ENCODE peak calls at places on chromosomes 3 and 15, in four cellular contexts. B, S, Y and Z are unnamed samples. For H3K4me1, the result is how much of the 10 kb centered on the place peaks cover.

GRCh38 chr3:194255252-194256039 is 95.7 kb downstream of the CPN2 start:
- DNase-seq in B (peak), S (peak), Y (peak), Z (peak)

GRCh38 chr15:52292780-52293392 is 2.7 kb downstream of the MYO5C start:
- DNase-seq in B (no peak), S (no peak), Y (no peak), Z (no peak)

GRCh38 chr3:184031187-184031792 is at the start of gene HTR3D:
- DNase-seq in B (no peak), S (no peak), Y (no peak), Z (no peak)

GRCh38 chr3:193040836-193041672 is 123.4 kb upstream of the MB21D2 start:
- DNase-seq in B (peak), S (no peak), Y (no peak), Z (no peak)

GRCh38 chr3:178255315-178255714 is 280.9 kb upstream of the KCNMB2 start:
- DNase-seq in B (no peak), S (no peak), Y (no peak), Z (no peak)

GRCh38 chr3:190012784-190013183 is 107.9 kb downstream of the P3H2 start:
- DNase-seq in B (no peak), S (no peak), Y (no peak), Z (no peak)

GRCh38 chr15:89459271-89460038 is 36.9 kb downstream of the RHCG start:
- DNase-seq in B (no peak), S (peak), Y (no peak), Z (peak)

GRCh38 chr3:71258526-71258925 is 325.0 kb downstream of the FOXP1 start:
- DNase-seq in B (no peak), S (no peak), Y (no peak), Z (no peak)

GRCh38 chr3:4820296-4821121 is 158.7 kb upstream of the BHLHE40 start:
- DNase-seq in B (no peak), S (no peak), Y (no peak), Z (no peak)

GRCh38 chr3:155233213-155233612 is 60.3 kb downstream of the STRIT1 start:
- DNase-seq in B (no peak), S (no peak), Y (peak), Z (no peak)

GRCh38 chr15:73683624-73684536 is at the start of gene CD276:
- DNase-seq in B (no peak), S (peak), Y (peak), Z (peak)

GRCh38 chr15:26772588-26773484 is at the start of gene GABRB3:
- DNase-seq in B (no peak), S (peak), Y (peak), Z (peak)

GRCh38 chr3:115624029-115624645 is 827 bp downstream of the GAP43 start:
- DNase-seq in B (no peak), S (no peak), Y (no peak), Z (no peak)

GRCh38 chr3:38583688-38584087 is 65.8 kb downstream of the SCN5A start:
- DNase-seq in B (no peak), S (no peak), Y (no peak), Z (no peak)

GRCh38 chr3:106130384-106131084 is 261.7 kb upstream of the CBLB start:
- DNase-seq in B (no peak), S (no peak), Y (no peak), Z (no peak)

GRCh38 chr3:180223268-180223667 is 186.5 kb upstream of the PEX5L start:
- DNase-seq in B (no peak), S (no peak), Y (no peak), Z (no peak)

GRCh38 chr3:109835958-109836357 is 498.6 kb upstream of the DPPA4 start:
- DNase-seq in B (no peak), S (no peak), Y (no peak), Z (no peak)

GRCh38 chr3:188262913-188263683 is 109.1 kb downstream of the LPP start:
- DNase-seq in B (no peak), S (no peak), Y (no peak), Z (no peak)

GRCh38 chr15:37995461-37996347 is 61.3 kb downstream of the TMCO5A start:
- DNase-seq in B (no peak), S (no peak), Y (no peak), Z (no peak)

GRCh38 chr3:29618395-29619291 is 337.8 kb downstream of the RBMS3 start:
- DNase-seq in B (no peak), S (no peak), Y (no peak), Z (no peak)

GRCh38 chr15:52233405-52233804 is 42.2 kb upstream of the GNB5 start:
- DNase-seq in B (no peak), S (no peak), Y (no peak), Z (no peak)

GRCh38 chr15:73752817-73753214 is 335 bp downstream of the INSYN1 start:
- DNase-seq in B (no peak), S (no peak), Y (no peak), Z (no peak)

GRCh38 chr3:111906667-111907066 is 47.6 kb downstream of the PHLDB2 start:
- DNase-seq in B (no peak), S (no peak), Y (no peak), Z (no peak)

GRCh38 chr3:52405066-52405465 is 39.8 kb downstream of the SEMA3G start:
- DNase-seq in B (no peak), S (no peak), Y (peak), Z (peak)

GRCh38 chr3:39469258-39469657 is 1.8 kb downstream of the MOBP start:
- DNase-seq in B (no peak), S (no peak), Y (no peak), Z (no peak)

GRCh38 chr3:46931631-46932441 is 44.7 kb downstream of the CCDC12 start:
- DNase-seq in B (no peak), S (peak), Y (peak), Z (peak)

GRCh38 chr15:75606026-75606425 is 19.5 kb downstream of the SNUPN start:
- DNase-seq in B (no peak), S (no peak), Y (no peak), Z (no peak)

GRCh38 chr3:4751057-4752051 is 227.9 kb upstream of the BHLHE40 start:
- DNase-seq in B (no peak), S (no peak), Y (no peak), Z (no peak)

GRCh38 chr3:162491957-162492356 is 995.3 kb downstream of the OTOL1 start:
- DNase-seq in B (no peak), S (no peak), Y (no peak), Z (no peak)

GRCh38 chr3:129690406-129690805 is 83.9 kb upstream of the PLXND1 start:
- DNase-seq in B (peak), S (peak), Y (no peak), Z (no peak)

GRCh38 chr15:97099040-97099439 is 768.5 kb downstream of the NR2F2 start:
- DNase-seq in B (no peak), S (no peak), Y (no peak), Z (no peak)

GRCh38 chr15:68205558-68205944 is 419 bp upstream of the CALML4 start:
- DNase-seq in B (no peak), S (no peak), Y (no peak), Z (no peak)
- H3K4me1 ChIP-seq in B (under half), S (under half), Y (under half), Z (under half)

GRCh38 chr3:170178631-170179030 is 2.9 kb downstream of the PHC3 start:
- DNase-seq in B (peak), S (no peak), Y (no peak), Z (no peak)
- H3K4me3 ChIP-seq in B (peak), S (no peak), Y (peak), Z (no peak)

GRCh38 chr3:15291589-15292541 is 40.5 kb downstream of the SH3BP5 start:
- DNase-seq in B (peak), S (no peak), Y (no peak), Z (peak)

GRCh38 chr3:15289661-15290060 is 42.7 kb downstream of the SH3BP5 start:
- DNase-seq in B (no peak), S (no peak), Y (no peak), Z (no peak)

GRCh38 chr3:15292765-15293522 is 39.4 kb downstream of the SH3BP5 start:
- DNase-seq in B (peak), S (no peak), Y (no peak), Z (peak)

GRCh38 chr3:15288331-15288726 is 44.1 kb downstream of the SH3BP5 start:
- DNase-seq in B (no peak), S (no peak), Y (no peak), Z (no peak)

DNA sequence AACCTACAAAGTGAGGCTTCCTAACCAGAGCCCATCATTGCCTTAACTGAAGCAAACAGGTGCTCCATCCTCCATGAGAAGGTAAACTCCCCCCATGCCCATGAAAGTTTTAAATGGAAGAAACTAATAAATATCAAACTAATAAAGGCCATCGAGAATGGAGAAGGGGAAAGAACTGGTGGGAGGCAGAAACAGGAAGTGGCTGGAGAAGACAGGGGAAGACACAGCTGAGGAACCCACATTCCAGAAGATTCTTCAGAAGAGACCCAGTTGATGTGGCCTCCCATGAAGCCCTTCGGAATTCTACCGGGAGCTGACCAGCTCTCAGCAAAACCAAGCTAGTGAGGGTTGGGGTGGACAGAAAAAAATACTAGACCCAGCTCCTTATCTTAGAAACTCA is 41.7 kb downstream of the SH3BP5 start:
- DNase-seq in B (no peak), S (no peak), Y (no peak), Z (no peak)
- H3K4me1 ChIP-seq in B (half or more), S (under half), Y (half or more), Z (under half)

DNA sequence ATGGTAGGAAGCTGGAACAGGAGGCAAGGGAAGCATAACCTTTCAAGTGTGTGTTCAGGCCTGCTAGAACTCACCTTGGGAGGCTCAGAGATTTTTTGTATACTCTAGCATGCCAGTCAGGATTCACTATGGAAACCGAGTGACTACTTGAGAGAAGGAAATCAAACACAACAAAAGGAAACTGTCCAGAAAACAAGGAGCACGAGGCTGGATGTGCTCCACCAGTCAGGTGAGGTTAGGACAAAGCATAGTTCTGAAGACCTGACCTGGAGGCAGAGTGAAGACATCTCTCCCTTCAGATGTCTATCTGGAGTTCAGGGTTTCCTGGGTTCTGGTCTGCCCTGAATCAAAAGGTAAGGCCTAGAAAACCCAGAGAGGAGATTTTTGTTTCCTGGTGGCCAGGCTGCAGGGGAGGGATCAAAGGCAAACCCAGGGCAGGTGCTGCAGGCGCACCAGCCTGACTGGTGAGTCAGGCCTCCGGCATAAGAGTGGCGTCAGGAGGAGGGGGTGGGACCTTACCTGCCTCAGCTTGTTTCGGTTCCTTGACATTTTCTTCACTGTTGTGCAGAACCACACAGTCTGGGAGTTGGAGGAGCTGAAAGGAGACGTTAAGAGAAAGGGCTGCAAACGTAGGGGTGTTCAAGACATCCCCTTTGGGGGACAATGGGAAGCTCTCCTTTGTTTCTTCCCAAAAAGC is 52.2 kb upstream of the OSBPL11 start:
- DNase-seq in B (no peak), S (peak), Y (no peak), Z (peak)
- H3K4me3 ChIP-seq in B (no peak), S (no peak), Y (no peak), Z (no peak)

DNA sequence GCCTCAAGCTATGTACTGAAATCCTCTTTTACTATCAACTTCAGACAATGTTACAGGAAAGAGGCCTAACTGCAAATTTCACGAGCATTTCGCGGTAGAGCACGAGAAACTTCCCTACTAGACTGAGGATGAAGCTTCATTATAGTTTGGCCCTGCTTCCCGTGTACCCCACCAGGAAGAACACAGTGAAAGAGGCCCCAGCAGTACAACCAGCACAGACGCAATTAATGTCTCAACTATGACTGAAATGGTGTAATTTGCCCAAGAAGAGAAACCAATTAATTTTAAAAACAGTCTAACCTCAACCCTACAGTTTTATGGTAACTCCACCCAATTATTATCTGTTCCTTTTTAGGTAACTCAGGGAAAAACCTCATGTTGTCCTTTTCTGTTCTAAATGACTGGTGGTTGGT is 12.1 kb downstream of the CHSY1 start:
- DNase-seq in B (no peak), S (no peak), Y (no peak), Z (no peak)
- H3K4me1 ChIP-seq in B (half or more), S (under half), Y (half or more), Z (under half)

GRCh38 chr15:55587321-55588069 is 650 bp downstream of the PYGO1 start:
- DNase-seq in B (peak), S (peak), Y (peak), Z (no peak)

GRCh38 chr15:55589297-55589696 is 1.2 kb upstream of the PYGO1 start:
- DNase-seq in B (no peak), S (no peak), Y (no peak), Z (no peak)

GRCh38 chr15:55588818-55589122 is 625 bp upstream of the PYGO1 start:
- DNase-seq in B (no peak), S (no peak), Y (no peak), Z (no peak)

GRCh38 chr15:55588070-55588817 is at the start of gene PYGO1:
- DNase-seq in B (peak), S (peak), Y (peak), Z (peak)

DNA sequence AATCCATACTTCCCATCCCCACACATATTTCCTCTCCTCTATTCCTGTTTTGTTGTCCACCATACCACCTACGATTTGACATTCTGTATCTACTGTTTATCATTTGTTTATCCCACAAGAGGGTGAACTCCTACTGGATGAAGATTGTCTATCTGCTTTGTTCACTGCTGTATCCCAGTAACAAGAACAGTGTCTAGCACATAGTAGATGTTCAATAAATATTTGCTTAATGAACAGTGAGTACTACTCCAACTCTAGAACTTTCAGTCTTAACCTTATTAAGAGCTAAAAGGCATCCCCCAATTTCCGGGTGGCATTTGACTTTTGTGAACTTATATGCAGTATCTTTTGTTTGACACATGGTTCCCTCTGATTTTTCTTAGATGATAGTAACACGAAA is 1.3 kb downstream of the PYGO1 start:
- DNase-seq in B (no peak), S (no peak), Y (no peak), Z (no peak)
- H3K4me3 ChIP-seq in B (no peak), S (no peak), Y (peak), Z (no peak)

DNA sequence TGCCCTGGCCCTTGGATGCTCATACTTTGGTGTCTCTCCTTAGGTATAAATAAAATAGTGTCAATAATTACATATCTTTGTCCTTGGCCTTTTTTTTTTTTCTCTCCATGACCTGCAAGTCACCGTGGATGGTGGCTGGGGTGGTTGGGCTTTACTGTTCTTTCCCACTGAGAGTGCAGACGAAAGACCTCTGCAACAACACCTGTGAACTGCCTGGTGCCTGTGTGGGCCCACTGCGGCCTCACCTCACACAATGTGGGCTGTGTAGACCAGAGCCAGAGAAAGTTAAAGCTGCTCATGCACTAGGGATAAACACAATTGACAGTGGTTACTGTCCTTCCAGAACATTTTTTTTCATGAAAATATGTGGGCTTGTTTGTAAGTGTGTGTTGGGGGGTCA is 39.0 kb downstream of the CCDC32 start:
- DNase-seq in B (no peak), S (no peak), Y (no peak), Z (no peak)
- H3K4me1 ChIP-seq in B (under half), S (under half), Y (under half), Z (under half)

DNA sequence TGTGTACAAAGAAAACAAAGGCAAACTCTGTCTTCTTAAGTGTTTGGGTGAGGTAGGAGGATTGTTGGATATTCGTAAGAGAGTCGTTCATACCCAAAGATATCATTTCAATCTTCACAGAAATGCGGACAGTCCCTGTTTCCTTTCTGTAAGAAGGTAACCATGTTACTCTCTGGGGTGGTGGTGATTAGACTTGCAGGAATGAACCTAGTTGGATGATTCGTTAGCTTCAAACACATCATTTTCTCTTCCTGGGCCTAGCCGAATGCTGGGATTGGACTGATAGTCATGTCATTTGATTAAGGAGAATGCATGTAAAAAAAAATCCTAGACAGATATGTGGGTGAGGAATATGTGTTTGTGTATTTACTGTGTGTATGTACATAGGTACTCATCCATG is 12.4 kb downstream of the SLCO3A1 start:
- DNase-seq in B (no peak), S (no peak), Y (no peak), Z (no peak)
- H3K4me3 ChIP-seq in B (no peak), S (no peak), Y (no peak), Z (no peak)

GRCh38 chr15:43210172-43210745 is 10.6 kb downstream of the EPB42 start:
- DNase-seq in B (no peak), S (no peak), Y (no peak), Z (no peak)
- H3K4me1 ChIP-seq in B (under half), S (under half), Y (under half), Z (under half)

DNA sequence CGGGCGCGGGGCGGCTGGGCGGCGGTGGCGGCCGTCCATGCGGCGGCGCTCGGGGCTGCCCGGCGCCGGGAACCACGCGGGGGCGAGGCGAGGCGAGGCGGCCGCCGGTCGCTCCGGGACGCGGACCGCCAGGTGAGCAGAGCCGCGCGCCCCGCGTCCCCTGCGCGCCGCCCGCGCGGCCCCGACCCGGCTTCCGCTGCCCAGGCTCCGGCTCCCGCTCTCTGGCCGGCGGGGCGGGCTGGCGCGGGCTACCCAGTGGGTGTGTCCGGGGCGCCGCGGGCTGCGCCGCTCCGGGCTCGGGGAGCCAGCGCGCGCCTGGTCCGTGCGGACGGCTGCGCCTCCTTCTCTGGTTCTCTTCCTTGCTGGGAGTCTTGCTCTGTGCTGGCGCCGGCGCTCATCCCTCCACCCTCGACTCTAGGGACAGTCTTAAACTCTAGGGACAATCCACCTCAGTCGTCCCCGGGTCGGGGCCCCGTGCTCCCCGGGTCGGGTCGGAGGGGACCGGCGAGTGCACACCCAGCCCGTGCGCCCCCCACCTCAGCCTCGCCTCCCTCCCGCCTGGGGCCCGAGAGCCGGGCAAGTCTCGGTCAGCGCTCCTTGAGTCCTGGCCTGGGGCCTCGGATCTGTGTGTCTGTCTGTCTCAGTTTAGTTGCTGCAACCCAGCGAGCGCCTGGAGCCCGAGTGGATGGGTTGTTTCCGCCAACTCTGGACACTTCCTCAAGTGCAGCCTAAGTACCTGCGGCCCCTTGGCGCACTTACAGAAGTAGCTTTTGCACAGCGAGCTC is 488 bp downstream of the THSD4 start:
- DNase-seq in B (no peak), S (peak), Y (peak), Z (peak)
- H3K4me3 ChIP-seq in B (no peak), S (peak), Y (peak), Z (peak)